ENCODE peak calls at places on chromosome 19, in nine cellular contexts. One of them, this sample, is unnamed.

GRCh38 chr19:42193294-42193693 is 24.2 kb downstream of the DEDD2 start:
- DNase-seq in GM12878: no peak
- DNase-seq in heart left ventricle: no peak
- DNase-seq in uterus: no peak
- DNase-seq in SK-N-SH: no peak
- DNase-seq in A673: no peak
- DNase-seq in keratinocyte: no peak
- DNase-seq in tibial artery: no peak
- DNase-seq in hepatocyte: no peak
- DNase-seq in this sample: no peak

GRCh38 chr19:51321799-51322198 is 10.4 kb downstream of the IGLON5 start:
- DNase-seq in hepatocyte: no peak
- DNase-seq in tibial artery: no peak
- DNase-seq in GM12878: no peak
- DNase-seq in SK-N-SH: no peak
- DNase-seq in heart left ventricle: no peak
- DNase-seq in keratinocyte: no peak
- DNase-seq in uterus: no peak
- DNase-seq in A673: no peak
- DNase-seq in this sample: no peak

GRCh38 chr19:42290523-42291436 is 11.2 kb upstream of the PRR19 start:
- DNase-seq in GM12878: no peak
- DNase-seq in A673: peak; percentile 54
- DNase-seq in uterus: peak; percentile 28
- DNase-seq in heart left ventricle: no peak
- DNase-seq in SK-N-SH: peak; percentile 88
- DNase-seq in keratinocyte: no peak
- DNase-seq in hepatocyte: no peak
- DNase-seq in tibial artery: no peak
- DNase-seq in this sample: no peak

GRCh38 chr19:36604656-36605100 is 435 bp upstream of the ZNF382 start:
- DNase-seq in keratinocyte: no peak
- DNase-seq in SK-N-SH: peak; percentile 81
- DNase-seq in A673: peak; percentile 81
- DNase-seq in uterus: peak; percentile 17
- DNase-seq in heart left ventricle: peak; percentile 83
- DNase-seq in hepatocyte: peak; percentile 77
- DNase-seq in GM12878: peak; percentile 30
- DNase-seq in tibial artery: peak; percentile 83
- DNase-seq in this sample: peak; percentile 44

GRCh38 chr19:47430041-47430802 is 10.9 kb upstream of the MEIS3 start:
- DNase-seq in tibial artery: no peak
- DNase-seq in keratinocyte: no peak
- DNase-seq in SK-N-SH: no peak
- DNase-seq in heart left ventricle: peak; percentile 69
- DNase-seq in GM12878: no peak
- DNase-seq in uterus: no peak
- DNase-seq in A673: no peak
- DNase-seq in hepatocyte: peak; percentile 80
- DNase-seq in this sample: peak; percentile 73

GRCh38 chr19:56933014-56933705 is 92.6 kb upstream of the PEG3 start:
- DNase-seq in uterus: no peak
- DNase-seq in heart left ventricle: no peak
- DNase-seq in keratinocyte: no peak
- DNase-seq in tibial artery: no peak
- DNase-seq in SK-N-SH: no peak
- DNase-seq in hepatocyte: no peak
- DNase-seq in GM12878: no peak
- DNase-seq in A673: no peak
- DNase-seq in this sample: no peak

GRCh38 chr19:55172741-55173140 is 6.3 kb upstream of the DNAAF3 start:
- DNase-seq in heart left ventricle: no peak
- DNase-seq in SK-N-SH: no peak
- DNase-seq in uterus: no peak
- DNase-seq in tibial artery: no peak
- DNase-seq in A673: no peak
- DNase-seq in hepatocyte: no peak
- DNase-seq in GM12878: no peak
- DNase-seq in keratinocyte: no peak
- DNase-seq in this sample: no peak

GRCh38 chr19:2087621-2088100 is 8.5 kb downstream of the MOB3A start:
- DNase-seq in tibial artery: no peak
- DNase-seq in uterus: no peak
- DNase-seq in heart left ventricle: no peak
- DNase-seq in keratinocyte: no peak
- DNase-seq in A673: no peak
- DNase-seq in SK-N-SH: peak; percentile 12
- DNase-seq in GM12878: peak; percentile 83
- DNase-seq in hepatocyte: no peak
- DNase-seq in this sample: no peak

GRCh38 chr19:11663162-11663561 is 65.9 kb downstream of the ZNF627 start:
- DNase-seq in uterus: no peak
- DNase-seq in tibial artery: no peak
- DNase-seq in hepatocyte: no peak
- DNase-seq in heart left ventricle: no peak
- DNase-seq in GM12878: no peak
- DNase-seq in SK-N-SH: no peak
- DNase-seq in A673: no peak
- DNase-seq in keratinocyte: no peak
- DNase-seq in this sample: no peak

GRCh38 chr19:772730-773436 is 22.0 kb downstream of the MISP start:
- DNase-seq in A673: no peak
- DNase-seq in SK-N-SH: no peak
- DNase-seq in uterus: no peak
- DNase-seq in hepatocyte: peak; percentile 33
- DNase-seq in keratinocyte: no peak
- DNase-seq in heart left ventricle: no peak
- DNase-seq in tibial artery: no peak
- DNase-seq in GM12878: no peak
- DNase-seq in this sample: no peak

GRCh38 chr19:13033819-13034611 is 38.7 kb downstream of the NFIX start:
- DNase-seq in keratinocyte: no peak
- DNase-seq in uterus: peak; percentile 80
- DNase-seq in SK-N-SH: peak; percentile 77
- DNase-seq in hepatocyte: peak; percentile 60
- DNase-seq in GM12878: no peak
- DNase-seq in heart left ventricle: peak; percentile 88
- DNase-seq in A673: peak; percentile 57
- DNase-seq in tibial artery: peak; percentile 90
- DNase-seq in this sample: peak; percentile 89

GRCh38 chr19:46862974-46863632 is 2.3 kb downstream of the ARHGAP35 start:
- DNase-seq in tibial artery: no peak
- DNase-seq in hepatocyte: no peak
- DNase-seq in keratinocyte: no peak
- DNase-seq in heart left ventricle: no peak
- DNase-seq in uterus: no peak
- DNase-seq in SK-N-SH: no peak
- DNase-seq in A673: no peak
- DNase-seq in GM12878: no peak
- DNase-seq in this sample: no peak

GRCh38 chr19:807627-808175 is 10.4 kb downstream of the PTBP1 start:
- DNase-seq in hepatocyte: no peak
- DNase-seq in SK-N-SH: peak; percentile 41
- DNase-seq in GM12878: no peak
- DNase-seq in tibial artery: no peak
- DNase-seq in heart left ventricle: no peak
- DNase-seq in keratinocyte: no peak
- DNase-seq in A673: no peak
- DNase-seq in uterus: no peak
- DNase-seq in this sample: no peak

GRCh38 chr19:31350033-31350692 is 927 bp upstream of the TSHZ3 start:
- DNase-seq in tibial artery: peak; percentile 78
- DNase-seq in SK-N-SH: peak; percentile 81
- DNase-seq in heart left ventricle: peak; percentile 71
- DNase-seq in uterus: peak; percentile 68
- DNase-seq in hepatocyte: peak; percentile 52
- DNase-seq in A673: peak; percentile 29
- DNase-seq in GM12878: no peak
- DNase-seq in keratinocyte: no peak
- DNase-seq in this sample: no peak

GRCh38 chr19:31347828-31348314 is 1.4 kb downstream of the TSHZ3 start:
- DNase-seq in GM12878: no peak
- DNase-seq in uterus: peak; percentile 50
- DNase-seq in heart left ventricle: no peak
- DNase-seq in hepatocyte: no peak
- DNase-seq in SK-N-SH: no peak
- DNase-seq in keratinocyte: no peak
- DNase-seq in A673: no peak
- DNase-seq in tibial artery: no peak
- DNase-seq in this sample: no peak

GRCh38 chr19:31348416-31349159 is 648 bp downstream of the TSHZ3 start:
- DNase-seq in tibial artery: no peak
- DNase-seq in keratinocyte: no peak
- DNase-seq in A673: peak; percentile 28
- DNase-seq in heart left ventricle: peak; percentile 73
- DNase-seq in SK-N-SH: peak; percentile 56
- DNase-seq in hepatocyte: peak; percentile 36
- DNase-seq in uterus: peak; percentile 56
- DNase-seq in GM12878: no peak
- DNase-seq in this sample: no peak

GRCh38 chr19:31350693-31351211 is 1.5 kb upstream of the TSHZ3 start:
- DNase-seq in tibial artery: peak; percentile 78
- DNase-seq in uterus: peak; percentile 69
- DNase-seq in GM12878: no peak
- DNase-seq in hepatocyte: peak; percentile 81
- DNase-seq in SK-N-SH: peak; percentile 87
- DNase-seq in A673: peak; percentile 59
- DNase-seq in heart left ventricle: peak; percentile 83
- DNase-seq in keratinocyte: no peak
- DNase-seq in this sample: no peak

GRCh38 chr19:31349160-31349881 is at the start of gene TSHZ3:
- DNase-seq in tibial artery: peak; percentile 90
- DNase-seq in uterus: peak; percentile 86
- DNase-seq in hepatocyte: peak; percentile 80
- DNase-seq in GM12878: no peak
- DNase-seq in keratinocyte: no peak
- DNase-seq in heart left ventricle: peak; percentile 90
- DNase-seq in SK-N-SH: peak; percentile 89
- DNase-seq in A673: peak; percentile 82
- DNase-seq in this sample: peak; percentile 67
- H3K27ac ChIP-seq in tibial artery: peak within 1 kb of the TSS; percentile 87
- H3K27ac ChIP-seq in uterus: peak within 1 kb of the TSS; percentile 95
- H3K27ac ChIP-seq in hepatocyte: peak within 1 kb of the TSS; percentile 92
- H3K27ac ChIP-seq in GM12878: no peak within 1 kb of the TSS
- H3K27ac ChIP-seq in keratinocyte: peak within 1 kb of the TSS; percentile 31
- H3K27ac ChIP-seq in heart left ventricle: peak within 1 kb of the TSS; percentile 97
- H3K27ac ChIP-seq in SK-N-SH: peak within 1 kb of the TSS; percentile 83
- H3K27ac ChIP-seq in A673: peak within 1 kb of the TSS; percentile 71
- H3K27ac ChIP-seq in this sample: peak within 1 kb of the TSS; percentile 79

GRCh38 chr19:17471410-17472125 is 1.2 kb downstream of the SLC27A1 start:
- DNase-seq in GM12878: no peak
- DNase-seq in tibial artery: no peak
- DNase-seq in heart left ventricle: no peak
- DNase-seq in uterus: no peak
- DNase-seq in A673: no peak
- DNase-seq in keratinocyte: no peak
- DNase-seq in hepatocyte: no peak
- DNase-seq in SK-N-SH: no peak
- DNase-seq in this sample: no peak

GRCh38 chr19:17468302-17469091 is 1.8 kb upstream of the SLC27A1 start:
- DNase-seq in A673: no peak
- DNase-seq in tibial artery: peak; percentile 94
- DNase-seq in heart left ventricle: peak; percentile 83
- DNase-seq in SK-N-SH: no peak
- DNase-seq in GM12878: no peak
- DNase-seq in uterus: peak; percentile 45
- DNase-seq in hepatocyte: no peak
- DNase-seq in keratinocyte: peak; percentile 40
- DNase-seq in this sample: peak; percentile 29

GRCh38 chr19:17469092-17469370 is 1.3 kb upstream of the SLC27A1 start:
- DNase-seq in A673: no peak
- DNase-seq in hepatocyte: no peak
- DNase-seq in SK-N-SH: no peak
- DNase-seq in keratinocyte: no peak
- DNase-seq in heart left ventricle: no peak
- DNase-seq in GM12878: no peak
- DNase-seq in tibial artery: no peak
- DNase-seq in uterus: no peak
- DNase-seq in this sample: no peak

GRCh38 chr19:17469371-17470203 is 737 bp upstream of the SLC27A1 start:
- DNase-seq in tibial artery: peak; percentile 99
- DNase-seq in SK-N-SH: peak; percentile 88
- DNase-seq in A673: peak; percentile 97
- DNase-seq in hepatocyte: peak; percentile 96
- DNase-seq in heart left ventricle: peak; percentile 96
- DNase-seq in uterus: peak; percentile 95
- DNase-seq in keratinocyte: peak; percentile 96
- DNase-seq in GM12878: peak; percentile 86
- DNase-seq in this sample: peak; percentile 99

DNA sequence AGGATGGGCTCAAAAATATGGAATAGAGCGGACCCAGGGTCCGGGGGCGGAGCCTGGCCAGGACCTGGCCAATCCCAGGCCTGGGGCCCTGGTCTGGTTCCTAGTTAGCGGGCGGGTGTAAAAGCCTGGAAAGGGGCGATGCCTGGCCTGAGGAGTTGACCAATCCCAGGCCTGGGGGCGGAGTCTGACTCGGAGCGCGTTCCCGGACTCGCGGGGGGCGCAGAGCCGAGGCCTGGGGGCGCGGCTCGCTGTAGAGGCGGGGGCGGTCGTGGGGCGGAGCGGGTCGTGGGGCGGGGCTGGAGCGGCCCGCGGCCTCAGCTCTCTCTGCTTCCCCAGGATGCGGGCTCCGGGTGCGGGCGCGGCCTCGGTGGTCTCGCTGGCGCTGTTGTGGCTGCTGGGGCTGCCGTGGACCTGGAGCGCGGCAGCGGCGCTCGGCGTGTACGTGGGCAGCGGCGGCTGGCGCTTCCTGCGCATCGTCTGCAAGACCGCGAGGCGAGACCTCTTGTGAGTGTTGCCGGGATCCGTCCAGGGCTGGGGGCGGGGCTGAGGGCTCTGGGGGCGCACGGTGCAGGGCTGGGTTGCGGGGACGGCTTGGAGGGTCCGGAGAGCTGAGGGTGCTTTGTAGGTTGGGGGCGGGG is at the start of gene SLC27A1:
- DNase-seq in hepatocyte: peak; percentile 100
- DNase-seq in keratinocyte: peak; percentile 95
- DNase-seq in uterus: peak; percentile 99
- DNase-seq in heart left ventricle: peak; percentile 98
- DNase-seq in A673: peak; percentile 100
- DNase-seq in GM12878: peak; percentile 86
- DNase-seq in tibial artery: peak; percentile 100
- DNase-seq in SK-N-SH: peak; percentile 96
- DNase-seq in this sample: peak; percentile 98
- H3K4me3 ChIP-seq in hepatocyte: peak within 1 kb of the TSS; percentile 60
- H3K4me3 ChIP-seq in keratinocyte: peak within 1 kb of the TSS; percentile 85
- H3K4me3 ChIP-seq in uterus: peak within 1 kb of the TSS; percentile 54
- H3K4me3 ChIP-seq in heart left ventricle: peak within 1 kb of the TSS; percentile 87
- H3K4me3 ChIP-seq in A673: peak within 1 kb of the TSS; percentile 84
- H3K4me3 ChIP-seq in GM12878: peak within 1 kb of the TSS; percentile 80
- H3K4me3 ChIP-seq in tibial artery: peak within 1 kb of the TSS; percentile 96
- H3K4me3 ChIP-seq in SK-N-SH: peak within 1 kb of the TSS; percentile 72
- H3K4me3 ChIP-seq in this sample: peak within 1 kb of the TSS; percentile 66

GRCh38 chr19:30686252-30686762 is 314.1 kb downstream of the ZNF536 start:
- DNase-seq in SK-N-SH: peak; percentile 75
- DNase-seq in uterus: no peak
- DNase-seq in tibial artery: no peak
- DNase-seq in keratinocyte: no peak
- DNase-seq in hepatocyte: peak; percentile 31
- DNase-seq in GM12878: no peak
- DNase-seq in A673: peak; percentile 80
- DNase-seq in heart left ventricle: no peak
- DNase-seq in this sample: no peak
- TF ChIP-seq CTCF in SK-N-SH: peak; percentile 45
- TF ChIP-seq CTCF in uterus: peak; percentile 29
- TF ChIP-seq CTCF in tibial artery: no peak
- TF ChIP-seq CTCF in keratinocyte: peak; percentile 23
- TF ChIP-seq CTCF in hepatocyte: peak; percentile 51
- TF ChIP-seq CTCF in GM12878: no peak
- TF ChIP-seq CTCF in A673: peak; percentile 72
- TF ChIP-seq CTCF in heart left ventricle: no peak
- TF ChIP-seq CTCF in this sample: no peak

GRCh38 chr19:35166100-35167063 is 11.8 kb downstream of the FXYD5 start:
- DNase-seq in tibial artery: no peak
- DNase-seq in A673: no peak
- DNase-seq in keratinocyte: no peak
- DNase-seq in SK-N-SH: no peak
- DNase-seq in hepatocyte: no peak
- DNase-seq in heart left ventricle: no peak
- DNase-seq in GM12878: no peak
- DNase-seq in uterus: no peak
- DNase-seq in this sample: no peak
- H3K27ac ChIP-seq in tibial artery: no peak overlapping the region
- H3K27ac ChIP-seq in A673: no peak overlapping the region
- H3K27ac ChIP-seq in keratinocyte: no peak overlapping the region
- H3K27ac ChIP-seq in SK-N-SH: no peak overlapping the region
- H3K27ac ChIP-seq in hepatocyte: no peak overlapping the region
- H3K27ac ChIP-seq in heart left ventricle: no peak overlapping the region
- H3K27ac ChIP-seq in GM12878: no peak overlapping the region
- H3K27ac ChIP-seq in uterus: no peak overlapping the region
- H3K27ac ChIP-seq in this sample: no peak overlapping the region